ENCODE peak calls at places on chromosomes 2 and 18, in ten cellular contexts. W is Caco-2; S is right cardiac atrium; X is endodermal cell; N is HCT116; T is K562; Z is neural progenitor cell; Y is fibroblast of lung; U is naive thymus-derived CD4-positive, alpha-beta T cell; J is thoracic aorta. R is an unnamed sample. For H3K4me1 and H3K27me3, the result is how much of the 10 kb centered on the place peaks cover.

GRCh38 chr2:38064805-38065501 is 11.0 kb downstream of the CYP1B1 start:
- DNase-seq in W (no peak), T (no peak), Z (no peak), N (no peak), X (no peak), S (no peak), J (no peak), U (no peak), Y (no peak), R (no peak)

GRCh38 chr18:35585608-35586007 is 4.1 kb downstream of the GALNT1 start:
- DNase-seq in Y (no peak), S (no peak), Z (no peak), W (no peak), J (no peak), X (no peak), T (no peak), N (no peak), U (no peak), R (no peak)

GRCh38 chr2:233419626-233420431 is 65.5 kb downstream of the DGKD start:
- DNase-seq in J (no peak), S (no peak), U (peak), W (no peak), Y (no peak), X (no peak), T (no peak), Z (peak), N (no peak), R (no peak)

GRCh38 chr18:28161608-28162599 is 15.0 kb downstream of the CDH2 start:
- DNase-seq in J (no peak), W (peak), Z (no peak), T (no peak), X (no peak), N (no peak), S (no peak), Y (peak), U (no peak), R (no peak)

GRCh38 chr18:74963820-74964446 is 245.0 kb downstream of the PTGR3 start:
- DNase-seq in J (no peak), N (peak), S (no peak), Y (peak), T (peak), Z (peak), X (peak), W (peak), U (no peak), R (peak)

GRCh38 chr2:8600456-8600855 is 81.4 kb upstream of the ID2 start:
- DNase-seq in W (no peak), Y (no peak), S (no peak), U (no peak), T (no peak), X (peak), J (no peak), Z (no peak), N (no peak), R (no peak)

GRCh38 chr2:182319556-182319955 is 107.3 kb downstream of the PDE1A start:
- DNase-seq in Y (peak), J (no peak), U (no peak), S (no peak), N (no peak), Z (no peak), T (no peak), W (no peak), X (no peak), R (no peak)

GRCh38 chr2:237631029-237631785 is 3.8 kb downstream of the LRRFIP1 start:
- DNase-seq in Y (peak), X (no peak), U (no peak), T (no peak), Z (no peak), W (no peak), N (no peak), J (no peak), S (no peak), R (no peak)

GRCh38 chr18:77000527-77000926 is 132.1 kb downstream of the MBP start:
- DNase-seq in J (no peak), Z (peak), Y (peak), N (no peak), U (no peak), T (peak), S (peak), W (peak), X (peak), R (peak)

GRCh38 chr18:43170586-43170985 is 55.1 kb upstream of the RIT2 start:
- DNase-seq in T (no peak), Z (no peak), N (no peak), W (no peak), Y (no peak), J (no peak), X (peak), S (no peak), U (no peak), R (no peak)

GRCh38 chr18:48133675-48134251 is 203.3 kb upstream of the SMAD2 start:
- DNase-seq in X (no peak), U (no peak), J (no peak), Y (peak), Z (no peak), W (no peak), N (no peak), S (no peak), T (no peak), R (no peak)

GRCh38 chr2:173354601-173355131 is at the start of gene CDCA7:
- DNase-seq in Z (peak), U (no peak), N (peak), Y (peak), X (peak), S (peak), J (no peak), W (peak), T (peak), R (peak)

GRCh38 chr2:28276076-28276618 is 116.5 kb upstream of the FOSL2 start:
- DNase-seq in N (peak), T (peak), X (no peak), W (no peak), Z (no peak), Y (peak), S (no peak), U (no peak), J (no peak), R (no peak)

GRCh38 chr18:8882632-8883408 is 177.5 kb downstream of the MTCL1 start:
- DNase-seq in Z (peak), W (peak), X (peak), T (peak), Y (no peak), N (peak), S (no peak), J (no peak), U (no peak), R (peak)

GRCh38 chr2:168699834-168700417 is 102.5 kb upstream of the NOSTRIN start:
- DNase-seq in W (no peak), S (peak), Y (peak), U (no peak), N (no peak), Z (no peak), J (no peak), X (no peak), T (no peak), R (no peak)

GRCh38 chr2:230090978-230091377 is 22.3 kb upstream of the SLC16A14 start:
- DNase-seq in U (no peak), W (no peak), Z (no peak), Y (no peak), T (no peak), J (no peak), S (no peak), X (no peak), N (no peak), R (no peak)

GRCh38 chr2:227697013-227697412 is 20.8 kb downstream of the SLC19A3 start:
- DNase-seq in S (no peak), J (no peak), T (no peak), X (no peak), W (no peak), N (no peak), Y (no peak), Z (no peak), U (no peak), R (no peak)

GRCh38 chr2:223078482-223078881 is 26.5 kb downstream of the KCNE4 start:
- DNase-seq in S (no peak), Z (no peak), J (no peak), U (no peak), T (no peak), W (no peak), X (no peak), Y (no peak), N (no peak), R (no peak)

DNA sequence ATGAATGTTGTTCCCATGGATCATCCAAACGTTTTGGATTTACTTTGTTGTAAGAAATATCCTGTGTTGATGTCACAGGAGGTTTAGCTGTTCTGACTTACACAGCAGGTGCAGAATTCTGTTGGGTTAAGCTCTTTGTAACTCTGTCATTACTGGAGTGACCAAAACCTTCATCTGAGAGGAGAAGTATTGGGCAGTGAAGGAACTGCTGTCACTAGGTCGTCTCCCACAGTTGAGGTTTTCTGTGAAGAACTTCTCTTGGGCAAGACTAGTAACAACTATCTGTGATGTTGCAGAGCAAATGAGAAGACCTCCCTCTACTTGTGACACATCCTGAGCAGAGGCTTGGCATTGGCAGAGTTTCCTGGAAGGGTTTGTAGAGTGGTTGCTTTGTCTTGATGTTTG is 2.9 kb downstream of the SPTBN1 start:
- DNase-seq in T (no peak), Y (peak), S (no peak), N (no peak), X (no peak), Z (no peak), W (no peak), J (no peak), U (no peak), R (no peak)
- H3K4me3 ChIP-seq in T (no peak), Y (peak), S (peak), N (no peak), X (no peak), Z (no peak), W (no peak), J (peak), U (no peak), R (no peak)

GRCh38 chr2:1591461-1591770 is 152.9 kb downstream of the PXDN start:
- DNase-seq in U (no peak), Y (peak), T (no peak), S (peak), N (no peak), X (peak), W (no peak), Z (peak), J (no peak), R (no peak)

GRCh38 chr2:1588051-1588993 is 156.0 kb downstream of the PXDN start:
- DNase-seq in Z (no peak), Y (no peak), X (peak), T (no peak), S (no peak), J (no peak), W (no peak), U (no peak), N (no peak), R (no peak)

GRCh38 chr2:1590611-1591460 is 153.5 kb downstream of the PXDN start:
- DNase-seq in X (peak), T (no peak), J (no peak), Z (peak), Y (no peak), W (no peak), U (no peak), S (no peak), N (no peak), R (no peak)

GRCh38 chr2:1586946-1587840 is 157.1 kb downstream of the PXDN start:
- DNase-seq in S (no peak), U (no peak), T (no peak), W (no peak), N (no peak), Y (peak), J (no peak), Z (no peak), X (peak), R (no peak)

GRCh38 chr2:1588994-1589611 is 155.2 kb downstream of the PXDN start:
- DNase-seq in S (no peak), Y (peak), J (no peak), T (no peak), U (no peak), Z (peak), X (peak), W (no peak), N (no peak), R (no peak)
- H3K4me1 ChIP-seq in S (under half), Y (under half), J (under half), T (under half), U (under half), Z (under half), X (under half), W (under half), N (under half), R (under half)

DNA sequence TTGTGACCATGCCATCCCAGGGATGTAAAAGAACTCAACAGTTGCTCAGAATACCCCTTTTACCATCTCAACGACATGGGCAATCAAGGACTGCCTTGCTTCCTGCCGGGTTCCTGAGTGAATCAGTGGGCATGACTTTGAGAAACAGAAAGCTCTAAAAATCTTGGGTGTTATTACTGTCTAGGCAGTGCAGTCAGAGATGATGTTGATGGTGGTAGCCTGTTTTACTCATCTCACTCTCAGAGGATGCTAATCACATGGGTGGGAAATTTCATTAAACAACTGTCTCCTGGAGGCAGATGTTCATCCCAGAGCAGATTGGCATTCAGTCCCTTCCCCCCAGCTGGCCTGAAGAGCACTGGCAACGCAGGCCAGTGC is 161.5 kb downstream of the BCL11A start:
- DNase-seq in Z (no peak), T (no peak), J (no peak), U (no peak), S (no peak), N (no peak), X (no peak), Y (no peak), W (no peak), R (no peak)
- H3K27me3 ChIP-seq in Z (under half), T (under half), J (under half), U (under half), S (under half), N (under half), X (under half), Y (under half), W (under half), R (under half)

GRCh38 chr2:176657391-176657790 is 388.1 kb downstream of the MTX2 start:
- DNase-seq in W (no peak), Y (no peak), T (no peak), X (no peak), J (no peak), U (no peak), Z (no peak), S (no peak), N (no peak), R (no peak)

GRCh38 chr2:176658708-176659107 is 389.5 kb downstream of the MTX2 start:
- DNase-seq in U (no peak), J (no peak), Y (no peak), N (no peak), W (no peak), Z (no peak), X (no peak), T (no peak), S (no peak), R (no peak)

GRCh38 chr2:176653856-176654443 is 384.7 kb downstream of the MTX2 start:
- DNase-seq in J (no peak), U (no peak), S (peak), W (peak), T (peak), X (peak), Z (peak), N (peak), Y (peak), R (peak)

GRCh38 chr2:176656055-176656775 is 387.0 kb downstream of the MTX2 start:
- DNase-seq in W (no peak), J (no peak), N (no peak), U (no peak), Z (no peak), T (no peak), S (no peak), X (no peak), Y (no peak), R (no peak)

DNA sequence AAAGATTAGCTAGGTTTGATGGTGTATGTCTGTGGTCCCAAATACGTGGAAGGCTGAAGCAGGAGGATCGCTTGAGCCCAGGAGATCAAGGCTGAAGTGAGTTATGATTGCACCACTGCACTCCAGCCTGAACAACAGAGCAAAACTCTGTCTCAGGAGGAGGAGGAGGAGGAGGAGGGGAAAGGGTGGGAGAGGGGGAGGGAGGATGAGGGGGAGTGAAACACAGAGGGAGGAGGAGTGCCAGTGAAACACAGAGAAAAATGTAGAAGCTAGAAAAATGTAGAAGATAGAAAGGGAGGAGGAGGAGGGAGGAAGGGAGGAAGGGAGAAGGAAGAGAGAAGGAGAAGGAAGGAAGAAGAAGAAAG is 387.5 kb downstream of the MTX2 start:
- DNase-seq in J (no peak), S (no peak), Z (no peak), U (no peak), Y (no peak), W (no peak), N (no peak), T (no peak), X (no peak), R (no peak)
- H3K4me3 ChIP-seq in J (no peak), S (no peak), Z (no peak), U (no peak), Y (no peak), W (no peak), N (no peak), T (no peak), X (no peak), R (no peak)

GRCh38 chr18:44916429-44917183 is 235.9 kb downstream of the SETBP1 start:
- DNase-seq in S (no peak), Z (no peak), T (no peak), U (no peak), X (no peak), J (no peak), W (no peak), N (no peak), Y (no peak), R (no peak)
- H3K4me1 ChIP-seq in S (under half), Z (under half), T (under half), U (under half), X (under half), J (under half), W (under half), N (under half), Y (under half), R (under half)

GRCh38 chr2:203975912-203976311 is 39.3 kb downstream of the ICOS start:
- DNase-seq in Y (no peak), W (no peak), S (no peak), J (no peak), Z (no peak), T (no peak), X (no peak), U (no peak), N (no peak), R (no peak)

GRCh38 chr2:203972066-203972465 is 35.5 kb downstream of the ICOS start:
- DNase-seq in N (no peak), X (no peak), U (no peak), J (no peak), Z (no peak), T (no peak), S (no peak), Y (no peak), W (no peak), R (no peak)

GRCh38 chr2:203973000-203973399 is 36.4 kb downstream of the ICOS start:
- DNase-seq in X (no peak), J (no peak), S (no peak), Y (no peak), T (no peak), N (no peak), W (no peak), Z (no peak), U (no peak), R (no peak)

GRCh38 chr2:203971236-203971635 is 34.7 kb downstream of the ICOS start:
- DNase-seq in S (no peak), Z (no peak), Y (no peak), J (no peak), W (no peak), X (no peak), N (no peak), U (no peak), T (no peak), R (no peak)

DNA sequence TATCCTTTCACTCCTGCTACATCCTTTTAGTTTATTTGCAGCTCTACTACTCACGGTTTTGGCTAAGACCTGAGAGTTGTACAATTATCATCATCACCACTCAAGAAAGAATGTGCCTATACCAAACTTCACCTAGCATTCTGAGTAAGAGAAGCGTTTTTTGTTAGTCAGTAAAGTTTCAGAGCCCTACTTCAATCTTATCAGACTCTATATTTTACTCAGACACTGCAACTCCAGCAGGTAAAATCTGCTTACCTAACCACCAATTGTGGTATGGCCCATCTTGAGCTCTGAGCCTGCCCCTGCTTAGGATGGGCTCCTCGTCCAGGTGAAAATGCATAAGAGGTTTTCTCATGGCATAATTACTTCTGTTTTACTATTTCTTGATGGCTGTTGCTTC is 37.1 kb downstream of the ICOS start:
- DNase-seq in Z (no peak), J (no peak), N (no peak), T (no peak), S (no peak), X (no peak), U (no peak), Y (no peak), W (no peak), R (no peak)
- H3K27me3 ChIP-seq in Z (under half), J (under half), N (under half), T (under half), S (under half), X (under half), U (under half), Y (under half), W (under half), R (under half)

GRCh38 chr18:71797554-71797953 is 746.6 kb downstream of the CBLN2 start:
- DNase-seq in X (no peak), J (no peak), Z (no peak), Y (peak), W (no peak), T (no peak), U (no peak), N (no peak), S (no peak), R (no peak)
- H3K4me3 ChIP-seq in X (no peak), J (no peak), Z (no peak), Y (no peak), W (no peak), T (no peak), U (no peak), N (no peak), S (no peak), R (no peak)

GRCh38 chr2:36413218-36413617 is 57.6 kb downstream of the CRIM1 start:
- DNase-seq in Y (peak), N (no peak), X (no peak), W (no peak), T (no peak), Z (no peak), U (no peak), S (no peak), J (no peak), R (no peak)

GRCh38 chr2:36411962-36412444 is 56.4 kb downstream of the CRIM1 start:
- DNase-seq in W (no peak), Y (no peak), T (no peak), N (no peak), Z (peak), X (peak), U (no peak), S (no peak), J (no peak), R (no peak)

GRCh38 chr2:36409971-36410370 is 54.4 kb downstream of the CRIM1 start:
- DNase-seq in S (no peak), Z (no peak), J (no peak), W (no peak), Y (no peak), U (no peak), N (no peak), T (no peak), X (no peak), R (no peak)

GRCh38 chr2:36408198-36408703 is 52.7 kb downstream of the CRIM1 start:
- DNase-seq in N (no peak), Y (peak), X (peak), J (no peak), S (peak), T (no peak), Z (peak), W (peak), U (no peak), R (no peak)

DNA sequence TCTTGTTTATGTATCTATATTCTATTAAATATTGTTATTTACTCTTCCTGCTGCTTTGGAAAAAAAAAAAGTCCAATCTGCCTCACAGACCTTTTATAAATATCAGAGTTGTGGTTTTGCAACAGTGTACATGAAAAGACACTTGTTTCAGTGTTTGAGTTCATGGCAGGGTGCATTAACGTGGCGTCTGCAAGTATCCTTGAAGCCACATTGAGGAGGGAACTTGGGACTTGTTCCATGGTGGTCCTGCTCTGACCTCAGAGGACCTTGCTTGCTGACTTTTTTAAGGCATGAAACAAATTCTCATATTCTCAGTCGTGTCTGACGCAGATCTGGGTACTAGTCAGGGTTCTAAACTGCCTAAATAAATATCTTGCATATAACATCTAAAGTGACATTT is 55.1 kb downstream of the CRIM1 start:
- DNase-seq in S (no peak), N (no peak), Y (no peak), J (no peak), U (no peak), W (no peak), X (no peak), Z (no peak), T (no peak), R (no peak)
- H3K4me1 ChIP-seq in S (under half), N (under half), Y (under half), J (half or more), U (under half), W (under half), X (under half), Z (under half), T (under half), R (under half)